ENCODE peak calls at places on chromosomes 4 and X, in six cellular contexts. C, O, M, D, P and T are unnamed samples.

GRCh38 chrX:68196939-68197791 is 236.1 kb downstream of the OPHN1 start:
- DNase-seq in D (peak; percentile 79), P (no peak), C (peak; percentile 17), M (peak; percentile 41), O (peak; percentile 1), T (no peak)

GRCh38 chr4:41058426-41058825 is 155.9 kb downstream of the APBB2 start:
- DNase-seq in O (no peak), P (no peak), M (no peak), C (no peak), D (no peak), T (no peak)

GRCh38 chr4:107133965-107134364 is 97.9 kb upstream of the DKK2 start:
- DNase-seq in O (no peak), C (no peak), P (no peak), D (no peak), M (no peak), T (no peak)

GRCh38 chr4:82865592-82865991 is 25.4 kb downstream of the SEC31A start:
- DNase-seq in C (no peak), M (peak; percentile 82), O (no peak), P (no peak), D (peak; percentile 32), T (peak; percentile 58)

GRCh38 chr4:108173599-108174057 is 4.9 kb upstream of the LEF1 start:
- DNase-seq in C (no peak), O (no peak), M (no peak), D (no peak), P (no peak), T (no peak)

GRCh38 chrX:12378706-12379105 is 240.4 kb downstream of the FRMPD4 start:
- DNase-seq in D (no peak), O (no peak), P (no peak), C (no peak), M (no peak), T (no peak)

GRCh38 chr4:136636155-136636554 is 896.1 kb downstream of the PCDH18 start:
- DNase-seq in C (no peak), P (no peak), O (no peak), M (no peak), D (no peak), T (no peak)

GRCh38 chrX:28472926-28473325 is 114.3 kb upstream of the IL1RAPL1 start:
- DNase-seq in C (no peak), P (no peak), M (no peak), D (no peak), O (no peak), T (no peak)

GRCh38 chr4:174248407-174248806 is 35.1 kb downstream of the FBXO8 start:
- DNase-seq in D (no peak), M (no peak), P (no peak), C (no peak), O (no peak), T (no peak)

GRCh38 chrX:41010188-41010846 is 74.9 kb upstream of the USP9X start:
- DNase-seq in M (peak; percentile 58), C (peak; percentile 32), O (peak; percentile 1), D (peak; percentile 85), P (peak; percentile 2), T (no peak)

GRCh38 chrX:30949554-30949953 is 60.5 kb upstream of the TAB3 start:
- DNase-seq in P (no peak), D (no peak), M (no peak), C (no peak), O (no peak), T (no peak)

GRCh38 chrX:50747471-50747900 is 66.5 kb downstream of the SHROOM4 start:
- DNase-seq in M (peak; percentile 22), P (no peak), O (no peak), D (peak; percentile 16), C (no peak), T (no peak)

GRCh38 chrX:123084797-123085196 is 99.3 kb upstream of the GRIA3 start:
- DNase-seq in D (no peak), M (no peak), C (no peak), O (no peak), P (no peak), T (peak; percentile 41)

GRCh38 chrX:25524150-25524549 is 508.4 kb upstream of the ARX start:
- DNase-seq in P (no peak), D (peak; percentile 59), M (no peak), O (no peak), C (no peak), T (no peak)

GRCh38 chrX:29841750-29842149 is 373.6 kb upstream of the MAGEB2 start:
- DNase-seq in D (no peak), C (no peak), O (no peak), M (no peak), P (no peak), T (no peak)

GRCh38 chr4:185311113-185311888 is 84.4 kb downstream of the LRP2BP start:
- DNase-seq in P (no peak), O (no peak), C (no peak), M (no peak), D (no peak), T (no peak)